ENCODE peak calls at places on chromosome 1, in five cellular contexts. U, B, X, S and M are unnamed samples.

GRCh38 chr1:203361843-203362524 is 11.1 kb upstream of the FMOD start:
- DNase-seq in U (peak), B (no peak), X (no peak), S (peak), M (no peak)

GRCh38 chr1:29249170-29249691 is 12.9 kb downstream of the PTPRU start:
- DNase-seq in U (no peak), B (no peak), X (no peak), S (no peak), M (no peak)

GRCh38 chr1:157154940-157155514 is 16.8 kb upstream of the ETV3 start:
- DNase-seq in U (peak), B (no peak), X (no peak), S (no peak), M (no peak)

GRCh38 chr1:27659497-27660299 is 12.3 kb downstream of the IFI6 start:
- DNase-seq in U (peak), B (peak), X (no peak), S (peak), M (no peak)

GRCh38 chr1:223183268-223183862 is 40.3 kb upstream of the TLR5 start:
- DNase-seq in U (no peak), B (no peak), X (no peak), S (no peak), M (no peak)

GRCh38 chr1:226738995-226739695 is at the start of gene ITPKB:
- DNase-seq in U (peak), B (peak), X (peak), S (peak), M (peak)

GRCh38 chr1:24955161-24955560 is 25.1 kb upstream of the RUNX3 start:
- DNase-seq in U (peak), B (no peak), X (no peak), S (no peak), M (no peak)

GRCh38 chr1:173742203-173742886 is 27.6 kb downstream of the KLHL20 start:
- DNase-seq in U (no peak), B (no peak), X (no peak), S (no peak), M (no peak)

GRCh38 chr1:67683736-67684525 is 1.1 kb upstream of the GADD45A start:
- DNase-seq in U (peak), B (no peak), X (no peak), S (no peak), M (no peak)

GRCh38 chr1:151968058-151968457 is 25.6 kb downstream of the S100A10 start:
- DNase-seq in U (peak), B (peak), X (no peak), S (no peak), M (no peak)

GRCh38 chr1:156648496-156648895 is 6.6 kb downstream of the BCAN start:
- DNase-seq in U (no peak), B (no peak), X (no peak), S (no peak), M (no peak)

GRCh38 chr1:224493269-224493668 is 58.7 kb upstream of the WDR26 start:
- DNase-seq in U (no peak), B (peak), X (no peak), S (no peak), M (no peak)

GRCh38 chr1:58813361-58813760 is 29.5 kb upstream of the JUN start:
- DNase-seq in U (no peak), B (no peak), X (no peak), S (no peak), M (no peak)

GRCh38 chr1:38728176-38728908 is 131.2 kb downstream of the RRAGC start:
- DNase-seq in U (peak), B (no peak), X (peak), S (no peak), M (no peak)

GRCh38 chr1:154809436-154810413 is 60.4 kb downstream of the KCNN3 start:
- DNase-seq in U (peak), B (no peak), X (no peak), S (no peak), M (no peak)

GRCh38 chr1:151327903-151328674 is 873 bp upstream of the PI4KB start:
- DNase-seq in U (no peak), B (no peak), X (no peak), S (no peak), M (no peak)

GRCh38 chr1:89842547-89843278 is 21.9 kb downstream of the LRRC8D start:
- DNase-seq in U (no peak), B (no peak), X (no peak), S (no peak), M (no peak)

GRCh38 chr1:231630558-231631205 is 4.1 kb downstream of the DISC1 start:
- DNase-seq in U (peak), B (no peak), X (no peak), S (no peak), M (no peak)

GRCh38 chr1:223000549-223001135 is 142.4 kb downstream of the TLR5 start:
- DNase-seq in U (no peak), B (no peak), X (no peak), S (no peak), M (no peak)

GRCh38 chr1:222784916-222785315 is 29.9 kb upstream of the DISP1 start:
- DNase-seq in U (no peak), B (no peak), X (no peak), S (no peak), M (peak)

GRCh38 chr1:182389619-182390047 is 2.0 kb downstream of the GLUL start:
- DNase-seq in U (peak), B (no peak), X (no peak), S (peak), M (no peak)

GRCh38 chr1:117051224-117052064 is 8.7 kb upstream of the TTF2 start:
- DNase-seq in U (peak), B (no peak), X (no peak), S (no peak), M (no peak)

GRCh38 chr1:30190481-30191153 is 532.8 kb downstream of the MATN1 start:
- DNase-seq in U (no peak), B (no peak), X (no peak), S (no peak), M (no peak)

DNA sequence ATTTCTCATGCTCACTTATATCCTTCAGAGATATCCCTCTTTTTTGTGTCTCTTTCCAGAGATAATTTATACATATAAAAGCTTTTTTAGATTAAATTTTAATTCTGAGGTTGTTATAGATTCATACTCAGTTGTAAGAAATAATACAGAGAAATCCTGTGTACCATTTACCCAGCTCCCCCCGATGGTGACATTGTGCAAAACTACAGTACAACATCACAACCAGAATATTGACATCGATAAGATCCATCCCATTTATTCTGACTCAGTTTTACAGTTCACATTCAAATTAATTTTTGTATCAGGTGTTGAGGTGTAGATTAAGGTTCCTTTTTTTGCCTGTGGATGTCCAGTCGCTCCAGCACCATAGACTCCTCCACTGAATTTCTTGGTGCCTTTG is 14.3 kb downstream of the DMRTB1 start:
- DNase-seq in U (peak), B (peak), X (no peak), S (no peak), M (no peak)
- TF ChIP-seq CTCF in U (peak), B (peak), X (peak), S (no peak), M (peak)

GRCh38 chr1:79042539-79042938 is 36.0 kb upstream of the ADGRL4 start:
- DNase-seq in U (no peak), B (no peak), X (no peak), S (no peak), M (no peak)

GRCh38 chr1:79043506-79043905 is 37.0 kb upstream of the ADGRL4 start:
- DNase-seq in U (peak), B (no peak), X (no peak), S (no peak), M (no peak)

GRCh38 chr1:79041666-79042065 is 35.1 kb upstream of the ADGRL4 start:
- DNase-seq in U (peak), B (no peak), X (no peak), S (no peak), M (no peak)

GRCh38 chr1:79042117-79042516 is 35.6 kb upstream of the ADGRL4 start:
- DNase-seq in U (peak), B (no peak), X (peak), S (no peak), M (no peak)

GRCh38 chr1:79044974-79045650 is 38.6 kb upstream of the ADGRL4 start:
- DNase-seq in U (no peak), B (no peak), X (no peak), S (no peak), M (no peak)
- TF ChIP-seq CTCF in U (no peak), B (no peak), X (no peak), S (no peak), M (peak)

GRCh38 chr1:19372602-19373001 is 60.5 kb downstream of the SLC66A1 start:
- DNase-seq in U (no peak), B (no peak), X (no peak), S (peak), M (no peak)

GRCh38 chr1:19374926-19375325 is 62.8 kb downstream of the SLC66A1 start:
- DNase-seq in U (peak), B (no peak), X (no peak), S (no peak), M (no peak)

GRCh38 chr1:19375621-19376020 is 63.5 kb downstream of the SLC66A1 start:
- DNase-seq in U (no peak), B (no peak), X (no peak), S (no peak), M (no peak)

GRCh38 chr1:19373206-19374126 is 61.3 kb downstream of the SLC66A1 start:
- DNase-seq in U (no peak), B (no peak), X (no peak), S (no peak), M (no peak)

DNA sequence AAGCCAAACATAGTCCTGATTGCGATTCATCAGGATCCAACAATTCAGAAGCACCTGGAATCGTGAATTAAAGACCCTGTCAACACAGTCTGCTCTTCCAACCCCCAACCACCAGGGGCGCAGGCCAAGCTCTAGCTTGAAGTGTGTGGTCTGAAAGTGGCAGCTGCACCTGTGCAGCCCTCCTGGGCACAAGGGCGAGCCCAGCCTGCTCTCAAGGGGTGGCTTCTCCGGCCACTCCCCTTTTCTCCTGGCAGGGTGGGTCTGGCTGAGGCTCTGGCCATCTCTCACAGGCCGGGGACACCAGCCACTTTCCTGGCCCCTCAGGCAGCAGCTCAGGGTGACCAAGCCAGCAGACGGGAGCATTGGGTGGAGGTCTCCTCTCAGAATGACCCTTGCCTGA is 62.3 kb downstream of the SLC66A1 start:
- DNase-seq in U (no peak), B (no peak), X (no peak), S (no peak), M (no peak)
- TF ChIP-seq CTCF in U (peak), B (peak), X (peak), S (no peak), M (peak)

GRCh38 chr1:232752365-232752764 is 52.9 kb upstream of the MAP10 start:
- DNase-seq in U (no peak), B (no peak), X (no peak), S (no peak), M (no peak)

GRCh38 chr1:232748910-232749368 is 56.3 kb upstream of the MAP10 start:
- DNase-seq in U (no peak), B (no peak), X (no peak), S (no peak), M (peak)

GRCh38 chr1:232754930-232755329 is 50.3 kb upstream of the MAP10 start:
- DNase-seq in U (peak), B (no peak), X (no peak), S (no peak), M (no peak)

GRCh38 chr1:232751393-232752140 is 53.6 kb upstream of the MAP10 start:
- DNase-seq in U (no peak), B (no peak), X (no peak), S (no peak), M (no peak)
- TF ChIP-seq CTCF in U (no peak), B (no peak), X (no peak), S (no peak), M (no peak)

DNA sequence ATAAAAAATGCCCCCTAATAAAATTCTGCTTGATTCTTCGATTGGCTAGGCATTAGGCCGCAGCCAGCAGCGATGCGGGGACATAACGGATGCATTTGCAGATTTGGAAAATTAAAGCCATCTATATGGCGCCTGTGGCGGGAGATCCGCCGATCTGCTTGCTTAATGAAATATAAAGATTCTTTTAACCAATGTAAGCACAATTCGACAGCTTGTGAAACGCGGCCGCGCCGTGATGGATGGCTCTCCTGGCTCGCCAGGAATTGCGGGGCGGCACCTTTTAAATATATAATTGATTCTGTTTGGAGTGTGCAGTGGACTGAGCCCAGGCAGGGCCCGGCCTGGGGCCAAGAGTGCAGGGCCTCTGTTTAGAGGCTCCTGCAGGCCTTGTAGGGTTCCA is 8.0 kb downstream of the DMBX1 start:
- DNase-seq in U (no peak), B (no peak), X (no peak), S (no peak), M (no peak)
- TF ChIP-seq CTCF in U (no peak), B (no peak), X (no peak), S (no peak), M (no peak)

GRCh38 chr1:237932806-237933205 is 42.1 kb upstream of the ZP4 start:
- DNase-seq in U (no peak), B (no peak), X (no peak), S (no peak), M (no peak)

DNA sequence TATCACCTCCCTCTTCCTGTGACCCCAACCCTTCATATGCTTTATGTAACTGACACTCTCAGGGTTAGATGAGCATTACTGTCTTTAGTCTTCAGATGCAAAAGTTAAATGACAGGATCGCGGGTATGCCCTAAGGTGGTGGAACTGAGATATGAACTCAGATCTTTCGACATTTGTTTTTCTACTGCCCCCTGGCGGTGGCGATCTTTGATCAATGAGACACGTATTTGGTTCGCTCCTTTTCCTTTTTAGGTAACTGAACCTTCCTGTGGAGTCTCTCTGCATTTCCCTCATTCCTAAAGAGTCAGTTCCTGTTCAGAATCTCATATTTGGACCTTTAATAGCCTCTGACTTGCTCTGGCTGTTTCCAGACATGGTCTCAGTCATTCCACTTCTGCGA is 47.8 kb upstream of the ZP4 start:
- DNase-seq in U (no peak), B (no peak), X (no peak), S (no peak), M (no peak)
- TF ChIP-seq CTCF in U (no peak), B (peak), X (no peak), S (no peak), M (peak)

GRCh38 chr1:16236091-16236494 is 890 bp downstream of the CPLANE2 start:
- DNase-seq in U (peak), B (peak), X (no peak), S (no peak), M (peak)
- TF ChIP-seq CTCF in U (peak), B (peak), X (peak), S (no peak), M (peak)